ENCODE peak calls at places on chromosomes 16 and 17, in five cellular contexts. One of them, this sample, is unnamed.

GRCh38 chr16:4200781-4201137 is 41.1 kb downstream of the SRL start:
- DNase-seq in T-helper 2 cell: no peak
- DNase-seq in stimulated activated CD8-positive, alpha-beta memory T cell treated with anti-CD3 and anti-CD28 coated beads, Interleukin-4, amount 100 ng/mL, for 24 hours: no peak
- DNase-seq in pulmonary artery endothelial cell: no peak
- DNase-seq in NCI-H774: no peak
- DNase-seq in this sample: no peak

GRCh38 chr17:30219833-30220232 is 15.7 kb downstream of the SLC6A4 start:
- DNase-seq in T-helper 2 cell: no peak
- DNase-seq in stimulated activated CD8-positive, alpha-beta memory T cell treated with anti-CD3 and anti-CD28 coated beads, Interleukin-4, amount 100 ng/mL, for 24 hours: no peak
- DNase-seq in pulmonary artery endothelial cell: no peak
- DNase-seq in NCI-H774: no peak
- DNase-seq in this sample: no peak

GRCh38 chr16:2992383-2993081 is 12.3 kb upstream of the PKMYT1 start:
- DNase-seq in T-helper 2 cell: no peak
- DNase-seq in stimulated activated CD8-positive, alpha-beta memory T cell treated with anti-CD3 and anti-CD28 coated beads, Interleukin-4, amount 100 ng/mL, for 24 hours: no peak
- DNase-seq in pulmonary artery endothelial cell: no peak
- DNase-seq in NCI-H774: no peak
- DNase-seq in this sample: no peak

GRCh38 chr16:19935696-19936095 is 51.0 kb upstream of the GPRC5B start:
- DNase-seq in T-helper 2 cell: no peak
- DNase-seq in stimulated activated CD8-positive, alpha-beta memory T cell treated with anti-CD3 and anti-CD28 coated beads, Interleukin-4, amount 100 ng/mL, for 24 hours: no peak
- DNase-seq in pulmonary artery endothelial cell: no peak
- DNase-seq in NCI-H774: no peak
- DNase-seq in this sample: no peak

GRCh38 chr17:7633093-7633492 is 3.2 kb downstream of the SHBG start:
- DNase-seq in T-helper 2 cell: no peak
- DNase-seq in stimulated activated CD8-positive, alpha-beta memory T cell treated with anti-CD3 and anti-CD28 coated beads, Interleukin-4, amount 100 ng/mL, for 24 hours: no peak
- DNase-seq in pulmonary artery endothelial cell: no peak
- DNase-seq in NCI-H774: no peak
- DNase-seq in this sample: no peak

GRCh38 chr16:72934661-72935403 is 113.1 kb downstream of the ZFHX3 start:
- DNase-seq in T-helper 2 cell: no peak
- DNase-seq in stimulated activated CD8-positive, alpha-beta memory T cell treated with anti-CD3 and anti-CD28 coated beads, Interleukin-4, amount 100 ng/mL, for 24 hours: no peak
- DNase-seq in pulmonary artery endothelial cell: no peak
- DNase-seq in NCI-H774: no peak
- DNase-seq in this sample: no peak

GRCh38 chr16:7443966-7444365 is 111.3 kb downstream of the RBFOX1 start:
- DNase-seq in T-helper 2 cell: no peak
- DNase-seq in stimulated activated CD8-positive, alpha-beta memory T cell treated with anti-CD3 and anti-CD28 coated beads, Interleukin-4, amount 100 ng/mL, for 24 hours: no peak
- DNase-seq in pulmonary artery endothelial cell: no peak
- DNase-seq in NCI-H774: no peak
- DNase-seq in this sample: no peak

GRCh38 chr16:80065565-80065964 is 465.0 kb upstream of the MAF start:
- DNase-seq in T-helper 2 cell: no peak
- DNase-seq in stimulated activated CD8-positive, alpha-beta memory T cell treated with anti-CD3 and anti-CD28 coated beads, Interleukin-4, amount 100 ng/mL, for 24 hours: no peak
- DNase-seq in pulmonary artery endothelial cell: no peak
- DNase-seq in NCI-H774: no peak
- DNase-seq in this sample: no peak

GRCh38 chr17:39736319-39737165 is 1.2 kb upstream of the GRB7 start:
- DNase-seq in T-helper 2 cell: no peak
- DNase-seq in stimulated activated CD8-positive, alpha-beta memory T cell treated with anti-CD3 and anti-CD28 coated beads, Interleukin-4, amount 100 ng/mL, for 24 hours: no peak
- DNase-seq in pulmonary artery endothelial cell: no peak
- DNase-seq in NCI-H774: no peak
- DNase-seq in this sample: no peak

GRCh38 chr16:79042886-79043285 is 557.7 kb downstream of the MAF start:
- DNase-seq in T-helper 2 cell: peak; percentile 63
- DNase-seq in stimulated activated CD8-positive, alpha-beta memory T cell treated with anti-CD3 and anti-CD28 coated beads, Interleukin-4, amount 100 ng/mL, for 24 hours: no peak
- DNase-seq in pulmonary artery endothelial cell: no peak
- DNase-seq in NCI-H774: no peak
- DNase-seq in this sample: no peak

GRCh38 chr17:51660266-51660665 is 399.9 kb downstream of the UTP18 start:
- DNase-seq in T-helper 2 cell: no peak
- DNase-seq in stimulated activated CD8-positive, alpha-beta memory T cell treated with anti-CD3 and anti-CD28 coated beads, Interleukin-4, amount 100 ng/mL, for 24 hours: no peak
- DNase-seq in pulmonary artery endothelial cell: no peak
- DNase-seq in NCI-H774: no peak
- DNase-seq in this sample: no peak

GRCh38 chr17:79897243-79898063 is 58.2 kb upstream of the CBX4 start:
- DNase-seq in T-helper 2 cell: no peak
- DNase-seq in stimulated activated CD8-positive, alpha-beta memory T cell treated with anti-CD3 and anti-CD28 coated beads, Interleukin-4, amount 100 ng/mL, for 24 hours: no peak
- DNase-seq in pulmonary artery endothelial cell: no peak
- DNase-seq in NCI-H774: no peak
- DNase-seq in this sample: no peak

GRCh38 chr16:24253192-24253591 is 2.9 kb upstream of the CACNG3 start:
- DNase-seq in T-helper 2 cell: peak; percentile 63
- DNase-seq in stimulated activated CD8-positive, alpha-beta memory T cell treated with anti-CD3 and anti-CD28 coated beads, Interleukin-4, amount 100 ng/mL, for 24 hours: no peak
- DNase-seq in pulmonary artery endothelial cell: peak; percentile 24
- DNase-seq in NCI-H774: peak; percentile 4
- DNase-seq in this sample: no peak

GRCh38 chr16:87297918-87298631 is 19.1 kb downstream of the C16orf95 start:
- DNase-seq in T-helper 2 cell: peak; percentile 37
- DNase-seq in stimulated activated CD8-positive, alpha-beta memory T cell treated with anti-CD3 and anti-CD28 coated beads, Interleukin-4, amount 100 ng/mL, for 24 hours: peak; percentile 13
- DNase-seq in pulmonary artery endothelial cell: no peak
- DNase-seq in NCI-H774: no peak
- DNase-seq in this sample: no peak

GRCh38 chr17:44636562-44636961 is 19.7 kb upstream of the MEIOC start:
- DNase-seq in T-helper 2 cell: peak; percentile 7
- DNase-seq in stimulated activated CD8-positive, alpha-beta memory T cell treated with anti-CD3 and anti-CD28 coated beads, Interleukin-4, amount 100 ng/mL, for 24 hours: no peak
- DNase-seq in pulmonary artery endothelial cell: no peak
- DNase-seq in NCI-H774: peak; percentile 12
- DNase-seq in this sample: no peak